ENCODE peak calls at places on chromosomes 16 and 17, in five cellular contexts. One of them, this sample, is unnamed.

GRCh38 chr16:88638323-88639230 is at the start of gene IL17C:
- DNase-seq in foreskin fibroblast: no peak
- DNase-seq in fibroblast of lung: no peak
- DNase-seq in lower leg skin: no peak
- DNase-seq in endothelial cell: no peak
- DNase-seq in this sample: no peak

GRCh38 chr17:27985736-27986394 is 56.6 kb upstream of the NLK start:
- DNase-seq in foreskin fibroblast: no peak
- DNase-seq in fibroblast of lung: no peak
- DNase-seq in lower leg skin: no peak
- DNase-seq in endothelial cell: no peak
- DNase-seq in this sample: no peak

GRCh38 chr17:82299452-82299851 is 18.0 kb downstream of the CD7 start:
- DNase-seq in foreskin fibroblast: no peak
- DNase-seq in fibroblast of lung: no peak
- DNase-seq in lower leg skin: no peak
- DNase-seq in endothelial cell: no peak
- DNase-seq in this sample: no peak

GRCh38 chr17:29393451-29393850 is 3.3 kb downstream of the TAOK1 start:
- DNase-seq in foreskin fibroblast: peak
- DNase-seq in fibroblast of lung: peak
- DNase-seq in lower leg skin: no peak
- DNase-seq in endothelial cell: no peak
- DNase-seq in this sample: no peak

GRCh38 chr16:55915116-55915827 is 40.1 kb upstream of the CES5A start:
- DNase-seq in foreskin fibroblast: no peak
- DNase-seq in fibroblast of lung: no peak
- DNase-seq in lower leg skin: no peak
- DNase-seq in endothelial cell: no peak
- DNase-seq in this sample: no peak

GRCh38 chr17:64388961-64389565 is 1.6 kb downstream of the PECAM1 start:
- DNase-seq in foreskin fibroblast: no peak
- DNase-seq in fibroblast of lung: no peak
- DNase-seq in lower leg skin: no peak
- DNase-seq in endothelial cell: no peak
- DNase-seq in this sample: no peak

GRCh38 chr16:17755158-17755557 is 284.4 kb upstream of the XYLT1 start:
- DNase-seq in foreskin fibroblast: no peak
- DNase-seq in fibroblast of lung: no peak
- DNase-seq in lower leg skin: no peak
- DNase-seq in endothelial cell: no peak
- DNase-seq in this sample: no peak

GRCh38 chr17:49494937-49495841 is at the start of gene NGFR:
- DNase-seq in foreskin fibroblast: peak
- DNase-seq in fibroblast of lung: peak
- DNase-seq in lower leg skin: no peak
- DNase-seq in endothelial cell: peak
- DNase-seq in this sample: no peak

DNA sequence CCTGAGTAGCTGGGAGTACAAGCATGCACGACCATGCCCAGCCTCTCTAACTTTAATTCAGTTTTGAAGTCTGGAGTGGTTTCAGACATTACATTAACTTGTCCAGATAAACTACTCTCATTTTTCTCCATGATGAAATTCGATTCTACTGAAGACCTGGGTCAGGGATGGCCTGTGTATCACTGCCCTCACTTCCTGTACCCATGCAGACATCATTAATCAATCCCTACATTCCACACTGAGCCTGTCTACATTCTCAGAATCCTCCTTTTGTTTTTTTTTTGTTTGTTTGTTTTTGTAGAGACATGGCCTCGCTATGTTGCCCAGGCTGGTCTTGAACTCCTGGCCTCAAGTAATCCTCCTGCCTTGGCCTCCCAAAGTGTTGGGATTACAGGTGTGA is 22.6 kb downstream of the ADCY7 start:
- DNase-seq in foreskin fibroblast: no peak
- DNase-seq in fibroblast of lung: peak
- DNase-seq in lower leg skin: no peak
- DNase-seq in endothelial cell: no peak
- DNase-seq in this sample: no peak
- TF ChIP-seq CTCF in foreskin fibroblast: no peak
- TF ChIP-seq CTCF in fibroblast of lung: no peak
- TF ChIP-seq CTCF in lower leg skin: no peak
- TF ChIP-seq CTCF in endothelial cell: no peak
- TF ChIP-seq CTCF in this sample: no peak

DNA sequence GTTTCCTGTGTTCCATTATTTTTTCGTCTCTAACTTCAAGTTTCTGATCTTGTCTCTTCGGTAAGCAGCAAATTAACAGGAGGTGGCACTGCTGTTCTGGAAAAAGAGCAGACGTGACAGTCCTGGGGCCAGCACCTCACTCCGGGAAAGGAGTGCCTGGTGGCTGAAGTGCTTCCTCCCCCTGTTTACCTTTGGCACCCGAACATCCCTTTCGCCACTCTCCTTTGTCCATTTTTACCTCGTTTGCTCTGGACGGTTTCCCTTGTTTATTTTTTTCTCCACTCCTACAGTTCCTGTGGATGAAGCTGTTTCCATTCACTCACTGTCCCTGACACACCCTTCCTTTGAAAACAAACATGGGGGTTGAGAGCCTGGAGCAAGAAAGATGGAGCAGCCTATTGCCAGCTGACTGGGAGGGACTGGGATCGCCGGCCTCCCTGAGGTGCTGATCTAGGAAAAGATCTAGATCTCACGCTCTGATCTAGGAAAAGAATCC is 12.6 kb downstream of the SAP30BP start:
- DNase-seq in foreskin fibroblast: peak
- DNase-seq in fibroblast of lung: peak
- DNase-seq in lower leg skin: no peak
- DNase-seq in endothelial cell: no peak
- DNase-seq in this sample: peak
- TF ChIP-seq CTCF in foreskin fibroblast: peak
- TF ChIP-seq CTCF in fibroblast of lung: no peak
- TF ChIP-seq CTCF in lower leg skin: no peak
- TF ChIP-seq CTCF in endothelial cell: no peak
- TF ChIP-seq CTCF in this sample: peak

GRCh38 chr16:65572156-65572555 is 450.3 kb upstream of the CDH11 start:
- DNase-seq in foreskin fibroblast: peak
- DNase-seq in fibroblast of lung: peak
- DNase-seq in lower leg skin: no peak
- DNase-seq in endothelial cell: no peak
- DNase-seq in this sample: peak
- TF ChIP-seq CTCF in foreskin fibroblast: no peak
- TF ChIP-seq CTCF in fibroblast of lung: no peak
- TF ChIP-seq CTCF in lower leg skin: no peak
- TF ChIP-seq CTCF in endothelial cell: no peak
- TF ChIP-seq CTCF in this sample: peak

GRCh38 chr16:82510041-82510440 is 116.7 kb upstream of the CDH13 start:
- DNase-seq in foreskin fibroblast: no peak
- DNase-seq in fibroblast of lung: no peak
- DNase-seq in lower leg skin: no peak
- DNase-seq in endothelial cell: no peak
- DNase-seq in this sample: no peak

GRCh38 chr16:82504811-82505210 is 122.0 kb upstream of the CDH13 start:
- DNase-seq in foreskin fibroblast: no peak
- DNase-seq in fibroblast of lung: no peak
- DNase-seq in lower leg skin: no peak
- DNase-seq in endothelial cell: no peak
- DNase-seq in this sample: no peak

GRCh38 chr16:82509636-82510035 is 117.1 kb upstream of the CDH13 start:
- DNase-seq in foreskin fibroblast: no peak
- DNase-seq in fibroblast of lung: peak
- DNase-seq in lower leg skin: no peak
- DNase-seq in endothelial cell: no peak
- DNase-seq in this sample: no peak

GRCh38 chr16:82506734-82507133 is 120.0 kb upstream of the CDH13 start:
- DNase-seq in foreskin fibroblast: no peak
- DNase-seq in fibroblast of lung: no peak
- DNase-seq in lower leg skin: no peak
- DNase-seq in endothelial cell: no peak
- DNase-seq in this sample: no peak

GRCh38 chr16:82507271-82507670 is 119.5 kb upstream of the CDH13 start:
- DNase-seq in foreskin fibroblast: no peak
- DNase-seq in fibroblast of lung: no peak
- DNase-seq in lower leg skin: no peak
- DNase-seq in endothelial cell: no peak
- DNase-seq in this sample: no peak
- TF ChIP-seq CTCF in foreskin fibroblast: no peak
- TF ChIP-seq CTCF in fibroblast of lung: no peak
- TF ChIP-seq CTCF in lower leg skin: no peak
- TF ChIP-seq CTCF in endothelial cell: no peak
- TF ChIP-seq CTCF in this sample: no peak

DNA sequence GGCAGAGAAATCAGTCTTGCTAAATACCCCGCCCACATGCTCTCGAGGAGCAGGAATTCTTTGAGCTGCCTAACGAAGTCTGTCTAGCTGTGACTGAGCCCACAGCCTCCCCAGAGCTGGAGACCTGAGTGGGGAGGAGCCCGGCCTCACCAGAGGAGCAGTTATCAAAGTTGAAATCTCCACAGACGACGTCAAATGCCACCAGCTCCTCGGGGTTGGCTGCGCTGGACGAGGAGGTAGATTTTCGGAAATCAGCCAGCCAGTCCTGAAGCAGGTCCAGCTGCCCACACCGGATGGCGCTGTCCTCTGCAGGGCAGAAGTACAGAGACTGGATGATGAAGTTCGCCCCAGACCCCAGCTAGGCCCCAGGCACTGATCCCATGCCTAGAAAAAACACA is 53.8 kb downstream of the PRMT7 start:
- DNase-seq in foreskin fibroblast: peak
- DNase-seq in fibroblast of lung: peak
- DNase-seq in lower leg skin: no peak
- DNase-seq in endothelial cell: no peak
- DNase-seq in this sample: no peak
- TF ChIP-seq CTCF in foreskin fibroblast: no peak
- TF ChIP-seq CTCF in fibroblast of lung: no peak
- TF ChIP-seq CTCF in lower leg skin: no peak
- TF ChIP-seq CTCF in endothelial cell: peak
- TF ChIP-seq CTCF in this sample: peak

This sample was measured in BJ.